ENCODE peak calls at places on chromosomes 4 and X, in six cellular contexts. E is stimulated activated CD8-positive, alpha-beta memory T cell treated with anti-CD3 and anti-CD28 coated beads, Interleukin-4, amount 100 ng/mL, for 24 hours; S is activated T-helper 9 cell treated with anti-CD3 and anti-CD28 coated beads, Interleukin-2, amount 50 U/mL, for 16 hours; I is activated CD4-positive, alpha-beta T cell treated with anti-CD3 and anti-CD28 coated beads for 48 hours; Z is A172; O is progenitor cell of endocrine pancreas. F is an unnamed sample.

GRCh38 chr4:143071351-143071750 is 113.4 kb upstream of the USP38 start:
- DNase-seq in E (no peak), I (no peak), Z (no peak), S (no peak), O (no peak), F (no peak)

GRCh38 chrX:1398431-1399340 is 6.8 kb upstream of the SLC25A6 start:
- DNase-seq in E (no peak), S (no peak), I (no peak), Z (no peak), O (no peak), F (no peak)

GRCh38 chr4:140372607-140373327 is 679 bp upstream of the SCOC start:
- DNase-seq in I (peak), O (no peak), S (peak), E (no peak), Z (peak), F (no peak)

GRCh38 chr4:2081540-2081939 is 22.4 kb downstream of the NAT8L start:
- DNase-seq in Z (no peak), S (no peak), E (no peak), I (no peak), O (no peak), F (no peak)

GRCh38 chr4:173014113-173014558 is 154.5 kb upstream of the GALNT7 start:
- DNase-seq in I (no peak), E (no peak), O (no peak), Z (peak), S (no peak), F (no peak)

GRCh38 chr4:115537387-115537786 is 424.0 kb upstream of the NDST4 start:
- DNase-seq in Z (peak), E (no peak), O (no peak), I (no peak), S (no peak), F (no peak)

GRCh38 chr4:127889903-127890302 is 9.2 kb downstream of the PLK4 start:
- DNase-seq in O (no peak), Z (no peak), I (no peak), S (no peak), E (no peak), F (no peak)

GRCh38 chr4:100898844-100899243 is 381.0 kb upstream of the EMCN start:
- DNase-seq in S (no peak), O (no peak), E (no peak), I (no peak), Z (no peak), F (no peak)

GRCh38 chrX:22800360-22800759 is 199.4 kb upstream of the DDX53 start:
- DNase-seq in S (no peak), Z (peak), E (no peak), I (no peak), O (no peak), F (peak)

GRCh38 chr4:183284229-183284628 is 35.8 kb downstream of the CLDN22 start:
- DNase-seq in S (no peak), E (no peak), I (no peak), O (no peak), Z (no peak), F (no peak)

GRCh38 chr4:23937173-23937572 is 47.3 kb upstream of the PPARGC1A start:
- DNase-seq in E (no peak), S (no peak), Z (no peak), I (no peak), O (no peak), F (no peak)

GRCh38 chr4:182562350-182562749 is 319.1 kb downstream of the TENM3 start:
- DNase-seq in Z (no peak), I (no peak), S (no peak), O (no peak), E (no peak), F (no peak)

GRCh38 chrX:40719218-40719617 is 16.1 kb downstream of the MED14 start:
- DNase-seq in S (no peak), I (no peak), O (no peak), E (no peak), Z (no peak), F (peak)

GRCh38 chrX:5726246-5726645 is 502.4 kb downstream of the NLGN4X start:
- DNase-seq in Z (no peak), E (no peak), O (no peak), I (no peak), S (no peak), F (no peak)

GRCh38 chrX:134600714-134601113 is 57.6 kb downstream of the PLAC1 start:
- DNase-seq in E (no peak), Z (no peak), O (no peak), S (no peak), I (no peak), F (no peak)

GRCh38 chr4:52588097-52588496 is 71.0 kb downstream of the USP46 start:
- DNase-seq in O (no peak), S (no peak), Z (no peak), I (peak), E (no peak), F (no peak)

GRCh38 chrX:69306063-69306404 is 140.8 kb upstream of the PJA1 start:
- DNase-seq in I (no peak), Z (no peak), O (no peak), E (no peak), S (no peak), F (no peak)

GRCh38 chr4:133598779-133599178 is 449.7 kb downstream of the PCDH10 start:
- DNase-seq in Z (no peak), S (no peak), I (no peak), O (no peak), E (no peak), F (no peak)

GRCh38 chr4:40262861-40263260 is 66.0 kb downstream of the RHOH start:
- DNase-seq in S (no peak), O (no peak), Z (no peak), E (no peak), I (no peak), F (no peak)

GRCh38 chrX:63585936-63586335 is 199.1 kb downstream of the ARHGEF9 start:
- DNase-seq in I (no peak), Z (no peak), O (no peak), E (no peak), S (no peak), F (no peak)